ENCODE peak calls at places on chromosomes 4 and X, in six cellular contexts. One of them, this sample, is unnamed.

GRCh38 chrX:45036161-45036560 is 163.2 kb downstream of the KDM6A start:
- DNase-seq in pancreas: no peak
- DNase-seq in GM10248: no peak
- DNase-seq in upper lobe of left lung: no peak
- DNase-seq in AG10803: no peak
- DNase-seq in A549: no peak
- DNase-seq in this sample: no peak

GRCh38 chrX:11893933-11894710 is 136.1 kb downstream of the MSL3 start:
- DNase-seq in AG10803: no peak
- DNase-seq in GM10248: no peak
- DNase-seq in pancreas: no peak
- DNase-seq in A549: no peak
- DNase-seq in upper lobe of left lung: no peak
- DNase-seq in this sample: no peak

GRCh38 chr4:176790398-176790797 is 2.3 kb downstream of the VEGFC start:
- DNase-seq in A549: no peak
- DNase-seq in upper lobe of left lung: no peak
- DNase-seq in AG10803: no peak
- DNase-seq in GM10248: no peak
- DNase-seq in pancreas: no peak
- DNase-seq in this sample: no peak

GRCh38 chr4:155952546-155952945 is 1.1 kb downstream of the CTSO start:
- DNase-seq in upper lobe of left lung: no peak
- DNase-seq in AG10803: peak
- DNase-seq in A549: no peak
- DNase-seq in GM10248: no peak
- DNase-seq in pancreas: no peak
- DNase-seq in this sample: no peak

GRCh38 chr4:120865985-120866384 is 56.5 kb downstream of the PRDM5 start:
- DNase-seq in upper lobe of left lung: no peak
- DNase-seq in A549: no peak
- DNase-seq in pancreas: no peak
- DNase-seq in AG10803: peak
- DNase-seq in GM10248: no peak
- DNase-seq in this sample: no peak

GRCh38 chr4:48346594-48346993 is 5.3 kb downstream of the SLAIN2 start:
- DNase-seq in upper lobe of left lung: no peak
- DNase-seq in AG10803: no peak
- DNase-seq in GM10248: no peak
- DNase-seq in pancreas: no peak
- DNase-seq in A549: no peak
- DNase-seq in this sample: no peak

GRCh38 chr4:65383589-65384305 is 286.5 kb downstream of the EPHA5 start:
- DNase-seq in pancreas: no peak
- DNase-seq in AG10803: no peak
- DNase-seq in GM10248: no peak
- DNase-seq in upper lobe of left lung: no peak
- DNase-seq in A549: peak
- DNase-seq in this sample: no peak

GRCh38 chrX:18793601-18794089 is 86.2 kb downstream of the PPEF1 start:
- DNase-seq in A549: peak
- DNase-seq in GM10248: no peak
- DNase-seq in pancreas: no peak
- DNase-seq in upper lobe of left lung: no peak
- DNase-seq in AG10803: no peak
- DNase-seq in this sample: no peak

GRCh38 chrX:97399400-97399799 is 515.7 kb downstream of the RPA4 start:
- DNase-seq in GM10248: peak
- DNase-seq in pancreas: no peak
- DNase-seq in A549: peak
- DNase-seq in upper lobe of left lung: no peak
- DNase-seq in AG10803: peak
- DNase-seq in this sample: no peak

GRCh38 chrX:74449937-74450330 is 28.6 kb downstream of the SLC16A2 start:
- DNase-seq in GM10248: no peak
- DNase-seq in pancreas: no peak
- DNase-seq in AG10803: peak
- DNase-seq in upper lobe of left lung: no peak
- DNase-seq in A549: no peak
- DNase-seq in this sample: no peak

GRCh38 chr4:127521463-127521862 is 111.3 kb upstream of the INTU start:
- DNase-seq in pancreas: no peak
- DNase-seq in GM10248: no peak
- DNase-seq in A549: no peak
- DNase-seq in upper lobe of left lung: no peak
- DNase-seq in AG10803: no peak
- DNase-seq in this sample: no peak

GRCh38 chrX:154021131-154021611 is 1.5 kb upstream of the IRAK1 start:
- DNase-seq in upper lobe of left lung: no peak
- DNase-seq in pancreas: no peak
- DNase-seq in AG10803: peak
- DNase-seq in A549: no peak
- DNase-seq in GM10248: no peak
- DNase-seq in this sample: no peak

GRCh38 chrX:140913802-140914501 is 88.4 kb upstream of the SPANXB1 start:
- DNase-seq in pancreas: no peak
- DNase-seq in upper lobe of left lung: no peak
- DNase-seq in AG10803: no peak
- DNase-seq in A549: no peak
- DNase-seq in GM10248: no peak
- DNase-seq in this sample: no peak

GRCh38 chr4:102445213-102445612 is 55.9 kb upstream of the NFKB1 start:
- DNase-seq in AG10803: no peak
- DNase-seq in upper lobe of left lung: no peak
- DNase-seq in GM10248: no peak
- DNase-seq in A549: no peak
- DNase-seq in pancreas: no peak
- DNase-seq in this sample: no peak

GRCh38 chr4:98514930-98515809 is 143.2 kb downstream of the TSPAN5 start:
- DNase-seq in upper lobe of left lung: no peak
- DNase-seq in GM10248: no peak
- DNase-seq in A549: no peak
- DNase-seq in AG10803: no peak
- DNase-seq in pancreas: no peak
- DNase-seq in this sample: no peak

GRCh38 chrX:8913665-8914409 is 112.7 kb upstream of the FAM9A start:
- DNase-seq in pancreas: no peak
- DNase-seq in A549: no peak
- DNase-seq in AG10803: peak
- DNase-seq in upper lobe of left lung: no peak
- DNase-seq in GM10248: no peak
- DNase-seq in this sample: no peak

GRCh38 chrX:139086243-139086642 is 374.7 kb upstream of the FGF13 start:
- DNase-seq in AG10803: peak
- DNase-seq in GM10248: no peak
- DNase-seq in A549: no peak
- DNase-seq in pancreas: no peak
- DNase-seq in upper lobe of left lung: no peak
- DNase-seq in this sample: no peak

GRCh38 chr4:90159193-90159592 is 32.0 kb downstream of the CCSER1 start:
- DNase-seq in pancreas: no peak
- DNase-seq in GM10248: no peak
- DNase-seq in upper lobe of left lung: no peak
- DNase-seq in AG10803: no peak
- DNase-seq in A549: no peak
- DNase-seq in this sample: no peak

GRCh38 chrX:65587616-65588526 is 53.3 kb upstream of the LAS1L start:
- DNase-seq in pancreas: peak
- DNase-seq in upper lobe of left lung: peak
- DNase-seq in AG10803: peak
- DNase-seq in GM10248: no peak
- DNase-seq in A549: no peak
- DNase-seq in this sample: no peak

GRCh38 chrX:143306991-143307965 is 210.0 kb downstream of the SPANXN3 start:
- DNase-seq in pancreas: peak
- DNase-seq in AG10803: no peak
- DNase-seq in A549: no peak
- DNase-seq in upper lobe of left lung: no peak
- DNase-seq in GM10248: no peak
- DNase-seq in this sample: no peak

GRCh38 chrX:18895157-18895952 is 88.6 kb downstream of the PHKA2 start:
- DNase-seq in pancreas: no peak
- DNase-seq in AG10803: peak
- DNase-seq in upper lobe of left lung: no peak
- DNase-seq in A549: no peak
- DNase-seq in GM10248: no peak
- DNase-seq in this sample: no peak

GRCh38 chr4:108314900-108315589 is 146.3 kb upstream of the LEF1 start:
- DNase-seq in upper lobe of left lung: no peak
- DNase-seq in AG10803: no peak
- DNase-seq in A549: no peak
- DNase-seq in pancreas: no peak
- DNase-seq in GM10248: no peak
- DNase-seq in this sample: no peak

DNA sequence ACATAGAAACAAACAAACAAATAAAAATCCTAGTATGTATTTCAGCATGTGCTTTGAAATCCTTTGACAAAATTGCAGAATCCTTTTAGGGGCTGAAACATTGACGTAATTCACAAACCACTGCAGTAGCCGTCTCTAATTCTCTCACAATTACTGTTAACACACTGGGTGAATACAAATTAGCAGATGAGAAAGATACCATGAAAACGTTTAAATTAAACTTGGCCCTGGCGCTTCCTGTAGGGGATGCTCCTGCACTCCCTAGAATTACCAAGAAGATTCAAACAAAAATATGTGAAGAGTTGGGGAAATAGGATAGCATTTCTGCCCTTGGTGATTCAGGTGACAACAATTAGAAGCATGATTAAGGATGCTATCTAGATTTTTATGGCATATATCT is 772.5 kb upstream of the PRKX start:
- DNase-seq in GM10248: no peak
- DNase-seq in upper lobe of left lung: no peak
- DNase-seq in pancreas: no peak
- DNase-seq in A549: no peak
- DNase-seq in AG10803: no peak
- DNase-seq in this sample: no peak
- TF ChIP-seq CTCF in GM10248: no peak
- TF ChIP-seq CTCF in upper lobe of left lung: no peak
- TF ChIP-seq CTCF in pancreas: no peak
- TF ChIP-seq CTCF in A549: no peak
- TF ChIP-seq CTCF in AG10803: no peak
- TF ChIP-seq CTCF in this sample: no peak

GRCh38 chrX:83511208-83511607 is 3.1 kb downstream of the POU3F4 start:
- DNase-seq in A549: no peak
- DNase-seq in AG10803: no peak
- DNase-seq in GM10248: no peak
- DNase-seq in pancreas: no peak
- DNase-seq in upper lobe of left lung: no peak
- DNase-seq in this sample: no peak
- TF ChIP-seq CTCF in A549: no peak
- TF ChIP-seq CTCF in AG10803: no peak
- TF ChIP-seq CTCF in GM10248: no peak
- TF ChIP-seq CTCF in pancreas: no peak
- TF ChIP-seq CTCF in upper lobe of left lung: no peak
- TF ChIP-seq CTCF in this sample: no peak

DNA sequence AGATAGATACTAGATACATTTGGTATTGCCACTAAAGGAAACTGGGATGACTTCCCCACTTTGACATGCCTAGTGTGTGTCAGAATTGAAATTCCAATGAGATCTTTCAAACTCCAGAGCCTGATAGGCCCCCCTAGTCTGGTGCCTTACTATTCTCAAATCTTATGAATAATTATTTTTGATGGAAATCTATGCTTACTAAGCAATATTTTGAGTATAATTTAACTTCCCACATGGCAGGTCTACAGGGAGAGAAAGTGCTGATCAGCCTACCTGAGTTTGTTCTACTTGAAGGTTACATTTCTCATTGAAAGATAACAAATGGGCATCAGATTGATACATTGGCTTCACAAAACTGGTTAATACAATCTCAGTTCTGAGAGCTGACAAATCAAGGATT is 415.7 kb upstream of the BOD1L1 start:
- DNase-seq in GM10248: no peak
- DNase-seq in upper lobe of left lung: no peak
- DNase-seq in A549: no peak
- DNase-seq in pancreas: no peak
- DNase-seq in AG10803: no peak
- DNase-seq in this sample: no peak
- TF ChIP-seq CTCF in GM10248: no peak
- TF ChIP-seq CTCF in upper lobe of left lung: no peak
- TF ChIP-seq CTCF in A549: no peak
- TF ChIP-seq CTCF in pancreas: no peak
- TF ChIP-seq CTCF in AG10803: no peak
- TF ChIP-seq CTCF in this sample: no peak

GRCh38 chr4:111475001-111475400 is 670.3 kb upstream of the FAM241A start:
- DNase-seq in AG10803: peak
- DNase-seq in pancreas: no peak
- DNase-seq in A549: no peak
- DNase-seq in upper lobe of left lung: no peak
- DNase-seq in GM10248: no peak
- DNase-seq in this sample: peak
- TF ChIP-seq CTCF in AG10803: peak
- TF ChIP-seq CTCF in pancreas: no peak
- TF ChIP-seq CTCF in A549: peak
- TF ChIP-seq CTCF in upper lobe of left lung: no peak
- TF ChIP-seq CTCF in GM10248: peak
- TF ChIP-seq CTCF in this sample: peak

DNA sequence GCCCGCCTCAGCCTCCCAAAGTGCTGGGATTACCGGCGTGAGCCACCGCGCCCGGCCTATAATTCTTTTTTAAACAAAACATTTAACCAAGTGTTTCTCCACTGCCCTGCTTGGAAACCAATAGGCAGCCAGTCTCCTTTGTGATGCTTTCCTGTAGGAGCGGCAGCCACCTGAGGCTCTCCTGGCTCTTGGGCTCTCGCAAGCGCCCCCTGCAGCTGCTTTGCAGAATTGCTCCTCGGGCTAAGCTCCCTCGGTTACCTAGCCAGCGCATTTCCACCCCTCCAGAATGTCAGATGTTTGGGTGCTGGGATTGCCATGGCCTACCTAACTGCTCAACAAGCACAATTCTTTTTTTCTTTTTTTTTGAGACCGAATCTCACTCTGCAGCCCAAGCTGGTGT is 7.7 kb downstream of the S100P start:
- DNase-seq in AG10803: no peak
- DNase-seq in pancreas: no peak
- DNase-seq in GM10248: peak
- DNase-seq in A549: no peak
- DNase-seq in upper lobe of left lung: no peak
- DNase-seq in this sample: no peak
- TF ChIP-seq CTCF in AG10803: peak
- TF ChIP-seq CTCF in pancreas: no peak
- TF ChIP-seq CTCF in GM10248: peak
- TF ChIP-seq CTCF in A549: no peak
- TF ChIP-seq CTCF in upper lobe of left lung: peak
- TF ChIP-seq CTCF in this sample: peak